ENCODE peak calls at places on chromosome 11, in six cellular contexts. One of them, this sample, is unnamed.

GRCh38 chr11:69877235-69877634 is 58.0 kb upstream of the FGF3 start:
- DNase-seq in glutamatergic neuron: no peak
- DNase-seq in adrenal gland: peak; percentile 17
- DNase-seq in neural progenitor cell: no peak
- DNase-seq in A172: no peak
- DNase-seq in stimulated activated CD4-positive, alpha-beta T cell treated with anti-CD3 and anti-CD28 coated beads, TNF-alpha, amount 100 ng/mL, for 1 hour: no peak
- DNase-seq in this sample: no peak

GRCh38 chr11:17736921-17737817 is 2.6 kb downstream of the KCNC1 start:
- DNase-seq in neural progenitor cell: no peak
- DNase-seq in glutamatergic neuron: peak; percentile 14
- DNase-seq in stimulated activated CD4-positive, alpha-beta T cell treated with anti-CD3 and anti-CD28 coated beads, TNF-alpha, amount 100 ng/mL, for 1 hour: no peak
- DNase-seq in adrenal gland: no peak
- DNase-seq in A172: no peak
- DNase-seq in this sample: no peak

GRCh38 chr11:125382211-125382807 is 113.8 kb downstream of the FEZ1 start:
- DNase-seq in neural progenitor cell: no peak
- DNase-seq in glutamatergic neuron: no peak
- DNase-seq in A172: no peak
- DNase-seq in stimulated activated CD4-positive, alpha-beta T cell treated with anti-CD3 and anti-CD28 coated beads, TNF-alpha, amount 100 ng/mL, for 1 hour: no peak
- DNase-seq in adrenal gland: no peak
- DNase-seq in this sample: no peak

GRCh38 chr11:44404736-44405395 is 94.9 kb upstream of the ALX4 start:
- DNase-seq in neural progenitor cell: no peak
- DNase-seq in stimulated activated CD4-positive, alpha-beta T cell treated with anti-CD3 and anti-CD28 coated beads, TNF-alpha, amount 100 ng/mL, for 1 hour: no peak
- DNase-seq in A172: no peak
- DNase-seq in adrenal gland: no peak
- DNase-seq in glutamatergic neuron: no peak
- DNase-seq in this sample: no peak

GRCh38 chr11:109062445-109062844 is 359.5 kb upstream of the C11orf87 start:
- DNase-seq in A172: no peak
- DNase-seq in neural progenitor cell: no peak
- DNase-seq in glutamatergic neuron: no peak
- DNase-seq in stimulated activated CD4-positive, alpha-beta T cell treated with anti-CD3 and anti-CD28 coated beads, TNF-alpha, amount 100 ng/mL, for 1 hour: no peak
- DNase-seq in adrenal gland: no peak
- DNase-seq in this sample: no peak

GRCh38 chr11:36088234-36088975 is 144.5 kb downstream of the LDLRAD3 start:
- DNase-seq in A172: no peak
- DNase-seq in adrenal gland: no peak
- DNase-seq in neural progenitor cell: no peak
- DNase-seq in stimulated activated CD4-positive, alpha-beta T cell treated with anti-CD3 and anti-CD28 coated beads, TNF-alpha, amount 100 ng/mL, for 1 hour: no peak
- DNase-seq in glutamatergic neuron: no peak
- DNase-seq in this sample: no peak

GRCh38 chr11:1410366-1411291 is 20.9 kb downstream of the BRSK2 start:
- DNase-seq in A172: no peak
- DNase-seq in adrenal gland: no peak
- DNase-seq in stimulated activated CD4-positive, alpha-beta T cell treated with anti-CD3 and anti-CD28 coated beads, TNF-alpha, amount 100 ng/mL, for 1 hour: no peak
- DNase-seq in neural progenitor cell: peak; percentile 73
- DNase-seq in glutamatergic neuron: peak; percentile 74
- DNase-seq in this sample: no peak

GRCh38 chr11:86940122-86940777 is 14.9 kb downstream of the FZD4 start:
- DNase-seq in stimulated activated CD4-positive, alpha-beta T cell treated with anti-CD3 and anti-CD28 coated beads, TNF-alpha, amount 100 ng/mL, for 1 hour: no peak
- DNase-seq in neural progenitor cell: no peak
- DNase-seq in glutamatergic neuron: no peak
- DNase-seq in A172: no peak
- DNase-seq in adrenal gland: peak; percentile 83
- DNase-seq in this sample: peak; percentile 65

GRCh38 chr11:84407091-84407490 is 1120.9 kb upstream of the CCDC90B start:
- DNase-seq in adrenal gland: no peak
- DNase-seq in glutamatergic neuron: no peak
- DNase-seq in A172: no peak
- DNase-seq in neural progenitor cell: no peak
- DNase-seq in stimulated activated CD4-positive, alpha-beta T cell treated with anti-CD3 and anti-CD28 coated beads, TNF-alpha, amount 100 ng/mL, for 1 hour: no peak
- DNase-seq in this sample: no peak

GRCh38 chr11:16293204-16293681 is 63.1 kb downstream of the SOX6 start:
- DNase-seq in adrenal gland: no peak
- DNase-seq in glutamatergic neuron: no peak
- DNase-seq in A172: no peak
- DNase-seq in stimulated activated CD4-positive, alpha-beta T cell treated with anti-CD3 and anti-CD28 coated beads, TNF-alpha, amount 100 ng/mL, for 1 hour: no peak
- DNase-seq in neural progenitor cell: no peak
- DNase-seq in this sample: no peak

GRCh38 chr11:104663190-104664140 is 234.8 kb downstream of the CASP12 start:
- DNase-seq in A172: peak; percentile 53
- DNase-seq in adrenal gland: no peak
- DNase-seq in neural progenitor cell: no peak
- DNase-seq in glutamatergic neuron: no peak
- DNase-seq in stimulated activated CD4-positive, alpha-beta T cell treated with anti-CD3 and anti-CD28 coated beads, TNF-alpha, amount 100 ng/mL, for 1 hour: no peak
- DNase-seq in this sample: no peak

GRCh38 chr11:64263021-64263946 is 12.0 kb downstream of the PLCB3 start:
- DNase-seq in A172: peak; percentile 78
- DNase-seq in adrenal gland: no peak
- DNase-seq in stimulated activated CD4-positive, alpha-beta T cell treated with anti-CD3 and anti-CD28 coated beads, TNF-alpha, amount 100 ng/mL, for 1 hour: no peak
- DNase-seq in neural progenitor cell: peak; percentile 61
- DNase-seq in glutamatergic neuron: no peak
- DNase-seq in this sample: no peak

GRCh38 chr11:117669062-117669461 is 128.0 kb downstream of the DSCAML1 start:
- DNase-seq in neural progenitor cell: no peak
- DNase-seq in A172: no peak
- DNase-seq in stimulated activated CD4-positive, alpha-beta T cell treated with anti-CD3 and anti-CD28 coated beads, TNF-alpha, amount 100 ng/mL, for 1 hour: no peak
- DNase-seq in adrenal gland: no peak
- DNase-seq in glutamatergic neuron: no peak
- DNase-seq in this sample: no peak

GRCh38 chr11:65425105-65425970 is 2.7 kb downstream of the NEAT1 start:
- DNase-seq in adrenal gland: peak; percentile 84
- DNase-seq in glutamatergic neuron: no peak
- DNase-seq in A172: peak; percentile 71
- DNase-seq in stimulated activated CD4-positive, alpha-beta T cell treated with anti-CD3 and anti-CD28 coated beads, TNF-alpha, amount 100 ng/mL, for 1 hour: peak; percentile 70
- DNase-seq in neural progenitor cell: peak; percentile 36
- DNase-seq in this sample: no peak

This sample was measured in heart left ventricle.